ENCODE peak calls at places on chromosome 17, in ten cellular contexts. T, S, Z, H, O, L, M, Y, E and C are unnamed samples.

GRCh38 chr17:4199818-4200402 is 56.9 kb downstream of the CYB5D2 start:
- DNase-seq in T (peak), S (peak), Z (no peak), H (peak), O (peak), L (peak), M (no peak), Y (no peak), E (no peak), C (no peak)

GRCh38 chr17:72506773-72507172 is 386.0 kb downstream of the SOX9 start:
- DNase-seq in T (no peak), S (no peak), Z (no peak), H (no peak), O (no peak), L (no peak), M (no peak), Y (no peak), E (no peak), C (no peak)

GRCh38 chr17:40026816-40027613 is 11.8 kb downstream of the CSF3 start:
- DNase-seq in T (peak), S (peak), Z (peak), H (peak), O (peak), L (peak), M (peak), Y (peak), E (peak), C (peak)

GRCh38 chr17:8746501-8747236 is 2.0 kb upstream of the CCDC42 start:
- DNase-seq in T (no peak), S (peak), Z (no peak), H (peak), O (no peak), L (no peak), M (no peak), Y (no peak), E (no peak), C (no peak)

GRCh38 chr17:76140661-76141211 is 309 bp downstream of the FOXJ1 start:
- DNase-seq in T (no peak), S (no peak), Z (no peak), H (no peak), O (no peak), L (no peak), M (no peak), Y (no peak), E (no peak), C (no peak)

GRCh38 chr17:31251075-31251474 is 46.0 kb downstream of the OMG start:
- DNase-seq in T (no peak), S (no peak), Z (no peak), H (no peak), O (peak), L (no peak), M (no peak), Y (no peak), E (no peak), C (no peak)

GRCh38 chr17:41957058-41957868 is 9.3 kb upstream of the CNP start:
- DNase-seq in T (no peak), S (no peak), Z (no peak), H (peak), O (no peak), L (no peak), M (no peak), Y (no peak), E (no peak), C (no peak)

GRCh38 chr17:57228921-57229320 is 27.4 kb upstream of the MSI2 start:
- DNase-seq in T (no peak), S (no peak), Z (no peak), H (no peak), O (no peak), L (no peak), M (no peak), Y (no peak), E (no peak), C (no peak)

GRCh38 chr17:60142872-60143499 is 6.8 kb upstream of the CA4 start:
- DNase-seq in T (peak), S (peak), Z (peak), H (peak), O (peak), L (peak), M (peak), Y (peak), E (peak), C (peak)

GRCh38 chr17:9185142-9185541 is 163.8 kb downstream of the NTN1 start:
- DNase-seq in T (no peak), S (no peak), Z (no peak), H (no peak), O (no peak), L (no peak), M (no peak), Y (no peak), E (no peak), C (no peak)

GRCh38 chr17:37849617-37849972 is 74.6 kb upstream of the TBC1D3K start:
- DNase-seq in T (no peak), S (no peak), Z (no peak), H (no peak), O (no peak), L (no peak), M (no peak), Y (no peak), E (no peak), C (no peak)

GRCh38 chr17:11240841-11241610 is at the start of gene SHISA6:
- DNase-seq in T (peak), S (no peak), Z (no peak), H (no peak), O (no peak), L (peak), M (no peak), Y (no peak), E (no peak), C (no peak)
- H3K4me3 ChIP-seq in T (no peak), S (no peak), Z (peak), H (no peak), O (no peak), L (peak), M (peak), Y (peak), E (peak), C (peak)

DNA sequence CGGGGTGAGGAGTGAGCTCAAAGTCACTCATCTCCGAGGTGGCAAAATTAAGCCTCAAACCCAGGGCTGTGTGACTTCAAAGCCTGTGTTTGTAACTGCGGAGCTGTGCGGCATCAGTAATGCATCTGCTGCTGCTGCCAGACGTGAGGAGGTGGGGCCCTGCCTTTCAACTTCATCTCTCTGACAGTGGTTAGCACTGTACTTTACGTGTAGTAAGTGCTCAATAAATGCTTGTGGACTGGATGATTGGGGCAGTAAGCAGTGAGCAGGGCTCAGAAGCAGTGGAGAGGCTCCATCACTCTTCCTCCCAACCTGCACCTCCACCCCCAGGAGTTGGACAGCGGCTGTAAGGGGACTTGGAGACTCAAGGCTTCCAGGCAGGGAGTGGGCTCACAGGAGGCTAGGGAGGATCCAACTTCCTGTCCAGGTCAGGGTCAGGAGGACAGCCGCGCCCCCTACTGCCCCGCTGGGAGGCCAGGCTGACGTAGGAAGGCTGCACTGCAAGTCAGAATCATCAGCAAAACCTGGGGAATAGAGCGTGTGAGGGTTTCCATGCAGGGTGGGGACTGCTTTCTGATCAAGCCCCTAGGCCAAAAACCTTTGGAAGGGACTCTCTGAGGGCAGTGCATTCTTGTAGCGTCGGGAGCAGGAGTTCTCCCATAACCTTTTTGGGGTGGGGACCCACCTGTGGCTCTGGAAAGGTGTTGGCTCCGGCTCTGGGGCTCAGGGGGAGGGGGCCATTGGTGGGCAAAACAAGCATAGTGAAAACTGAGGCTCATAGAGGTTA is 21.8 kb downstream of the RAI1 start:
- DNase-seq in T (no peak), S (no peak), Z (no peak), H (no peak), O (no peak), L (no peak), M (no peak), Y (peak), E (no peak), C (no peak)
- H3K27ac ChIP-seq in T (no peak), S (no peak), Z (no peak), H (no peak), O (no peak), L (no peak), M (no peak), Y (peak), E (no peak), C (no peak)

GRCh38 chr17:50944902-50945720 is 79.0 kb upstream of the TOB1 start:
- DNase-seq in T (no peak), S (no peak), Z (no peak), H (no peak), O (no peak), L (no peak), M (peak), Y (no peak), E (no peak), C (no peak)
- H3K4me3 ChIP-seq in T (no peak), S (peak), Z (peak), H (no peak), O (no peak), L (no peak), M (peak), Y (peak), E (peak), C (peak)

GRCh38 chr17:65027305-65027704 is 29.2 kb downstream of the GNA13 start:
- DNase-seq in T (no peak), S (peak), Z (no peak), H (peak), O (no peak), L (no peak), M (no peak), Y (no peak), E (no peak), C (no peak)
- H3K27ac ChIP-seq in T (no peak), S (peak), Z (no peak), H (no peak), O (no peak), L (no peak), M (no peak), Y (peak), E (no peak), C (no peak)